ENCODE peak calls at places on chromosome 6, in seven cellular contexts. O, B, S, I, T, L and X are unnamed samples.

GRCh38 chr6:684831-685636 is 7.9 kb downstream of the EXOC2 start:
- DNase-seq in B (no peak), S (peak; percentile 66), O (no peak), T (no peak), I (no peak), L (no peak), X (no peak)

GRCh38 chr6:106799008-106799952 is 169.9 kb downstream of the QRSL1 start:
- DNase-seq in T (no peak), L (no peak), O (no peak), I (peak; percentile 68), S (peak; percentile 66), B (no peak), X (no peak)

GRCh38 chr6:147936703-147937102 is 405.9 kb upstream of the SASH1 start:
- DNase-seq in B (no peak), O (no peak), T (no peak), I (no peak), L (no peak), S (no peak), X (no peak)

GRCh38 chr6:38443750-38444149 is 196.0 kb downstream of the BTBD9 start:
- DNase-seq in O (no peak), S (no peak), T (no peak), I (no peak), L (no peak), B (no peak), X (no peak)

GRCh38 chr6:26020983-26021349 is 58.4 kb downstream of the TRIM38 start:
- DNase-seq in B (no peak), I (no peak), O (peak; percentile 64), T (peak; percentile 65), L (peak; percentile 90), S (no peak), X (peak; percentile 57)

GRCh38 chr6:18388942-18389341 is 1.8 kb downstream of the RNF144B start:
- DNase-seq in I (no peak), S (no peak), B (no peak), O (no peak), T (no peak), L (no peak), X (no peak)

GRCh38 chr6:136093835-136094234 is 156.3 kb downstream of the MTFR2 start:
- DNase-seq in L (no peak), S (no peak), I (no peak), T (no peak), O (no peak), B (no peak), X (no peak)

GRCh38 chr6:168789699-168790098 is 348.7 kb downstream of the SMOC2 start:
- DNase-seq in T (no peak), S (no peak), O (no peak), I (no peak), B (no peak), L (no peak), X (no peak)

GRCh38 chr6:114581293-114581692 is 238.5 kb upstream of the HS3ST5 start:
- DNase-seq in O (no peak), T (no peak), I (no peak), S (peak; percentile 49), L (no peak), B (no peak), X (no peak)

GRCh38 chr6:166959906-166960608 is 3.7 kb upstream of the RNASET2 start:
- DNase-seq in T (no peak), L (no peak), S (no peak), I (no peak), B (no peak), O (no peak), X (no peak)

GRCh38 chr6:170202416-170203135 is 88.3 kb downstream of the DLL1 start:
- DNase-seq in S (no peak), L (peak; percentile 43), I (no peak), B (no peak), T (no peak), O (no peak), X (peak; percentile 10)

GRCh38 chr6:36642913-36643817 is 35.3 kb upstream of the CDKN1A start:
- DNase-seq in B (no peak), L (peak; percentile 95), S (no peak), O (peak; percentile 71), T (no peak), I (peak; percentile 90), X (peak; percentile 96)

GRCh38 chr6:91088515-91088914 is 501.6 kb upstream of the MAP3K7 start:
- DNase-seq in L (no peak), O (peak; percentile 82), T (no peak), I (no peak), S (no peak), B (no peak), X (no peak)

GRCh38 chr6:157741889-157742615 is 81.0 kb upstream of the SNX9 start:
- DNase-seq in B (no peak), I (no peak), T (no peak), L (no peak), S (no peak), O (no peak), X (peak; percentile 67)

GRCh38 chr6:132483779-132484679 is 28.9 kb downstream of the STX7 start:
- DNase-seq in L (no peak), B (peak; percentile 44), S (peak; percentile 73), I (peak; percentile 67), T (no peak), O (peak; percentile 68), X (peak; percentile 30)

GRCh38 chr6:169832247-169832948 is 81.0 kb downstream of the ERMARD start:
- DNase-seq in L (no peak), O (no peak), I (no peak), B (no peak), T (no peak), S (no peak), X (peak; percentile 14)

GRCh38 chr6:37243131-37243815 is 14.3 kb upstream of the TBC1D22B start:
- DNase-seq in O (no peak), T (no peak), S (no peak), B (no peak), I (no peak), L (no peak), X (no peak)

GRCh38 chr6:3808759-3809514 is 40.2 kb upstream of the FAM50B start:
- DNase-seq in L (peak; percentile 86), I (peak; percentile 77), O (no peak), T (no peak), B (no peak), S (no peak), X (no peak)

GRCh38 chr6:157181649-157182048 is 141.7 kb downstream of the TMEM242 start:
- DNase-seq in T (no peak), L (no peak), I (peak; percentile 61), O (no peak), S (no peak), B (no peak), X (no peak)

GRCh38 chr6:143260857-143261256 is 189.6 kb downstream of the ADAT2 start:
- DNase-seq in O (no peak), S (no peak), B (no peak), L (no peak), I (no peak), T (no peak), X (no peak)

GRCh38 chr6:77136086-77136485 is 327.2 kb downstream of the HTR1B start:
- DNase-seq in O (no peak), B (no peak), S (no peak), L (no peak), I (no peak), T (no peak), X (no peak)